ENCODE peak calls at places on chromosomes 11 and 22, in seven cellular contexts. One of them, this sample, is unnamed.

GRCh38 chr11:113896156-113896879 is 8.3 kb upstream of the HTR3B start:
- DNase-seq in GM12878: no peak
- DNase-seq in colonic mucosa: peak; percentile 30
- DNase-seq in adrenal gland: peak; percentile 49
- DNase-seq in endodermal cell: peak; percentile 80
- DNase-seq in cardiac fibroblast: peak; percentile 51
- DNase-seq in uterus: peak; percentile 30
- DNase-seq in this sample: no peak

GRCh38 chr11:12066799-12067508 is 43.4 kb upstream of the MICAL2 start:
- DNase-seq in endodermal cell: peak; percentile 89
- DNase-seq in cardiac fibroblast: peak; percentile 48
- DNase-seq in uterus: peak; percentile 62
- DNase-seq in colonic mucosa: peak; percentile 66
- DNase-seq in adrenal gland: peak; percentile 60
- DNase-seq in GM12878: no peak
- DNase-seq in this sample: peak; percentile 85

GRCh38 chr11:32858731-32859130 is 29.0 kb downstream of the PRRG4 start:
- DNase-seq in uterus: no peak
- DNase-seq in colonic mucosa: no peak
- DNase-seq in GM12878: no peak
- DNase-seq in endodermal cell: no peak
- DNase-seq in cardiac fibroblast: no peak
- DNase-seq in adrenal gland: no peak
- DNase-seq in this sample: no peak

GRCh38 chr22:38729946-38730345 is 24.2 kb downstream of the GTPBP1 start:
- DNase-seq in endodermal cell: no peak
- DNase-seq in cardiac fibroblast: no peak
- DNase-seq in adrenal gland: no peak
- DNase-seq in GM12878: no peak
- DNase-seq in uterus: no peak
- DNase-seq in colonic mucosa: no peak
- DNase-seq in this sample: peak; percentile 28

GRCh38 chr11:71244116-71244815 is 8.1 kb downstream of the SHANK2 start:
- DNase-seq in colonic mucosa: no peak
- DNase-seq in endodermal cell: peak; percentile 45
- DNase-seq in cardiac fibroblast: peak; percentile 18
- DNase-seq in adrenal gland: no peak
- DNase-seq in GM12878: no peak
- DNase-seq in uterus: no peak
- DNase-seq in this sample: no peak

GRCh38 chr11:61730222-61730994 is 22.0 kb upstream of the MYRF start:
- DNase-seq in endodermal cell: no peak
- DNase-seq in uterus: no peak
- DNase-seq in cardiac fibroblast: no peak
- DNase-seq in adrenal gland: no peak
- DNase-seq in colonic mucosa: peak; percentile 47
- DNase-seq in GM12878: no peak
- DNase-seq in this sample: no peak

GRCh38 chr11:123654566-123655081 is at the start of gene SCN3B:
- DNase-seq in adrenal gland: peak; percentile 61
- DNase-seq in cardiac fibroblast: peak; percentile 62
- DNase-seq in uterus: peak; percentile 43
- DNase-seq in GM12878: no peak
- DNase-seq in endodermal cell: peak; percentile 95
- DNase-seq in colonic mucosa: peak; percentile 73
- DNase-seq in this sample: peak; percentile 86

GRCh38 chr22:20567993-20568417 is 60.6 kb downstream of the MED15 start:
- DNase-seq in cardiac fibroblast: peak; percentile 65
- DNase-seq in GM12878: no peak
- DNase-seq in uterus: no peak
- DNase-seq in adrenal gland: no peak
- DNase-seq in endodermal cell: peak; percentile 76
- DNase-seq in colonic mucosa: no peak
- DNase-seq in this sample: no peak

GRCh38 chr22:22698263-22698750 is 53.9 kb downstream of the GGTLC2 start:
- DNase-seq in uterus: no peak
- DNase-seq in GM12878: no peak
- DNase-seq in endodermal cell: no peak
- DNase-seq in colonic mucosa: no peak
- DNase-seq in cardiac fibroblast: no peak
- DNase-seq in adrenal gland: no peak
- DNase-seq in this sample: no peak

GRCh38 chr11:11763796-11764427 is 77.9 kb upstream of the USP47 start:
- DNase-seq in endodermal cell: no peak
- DNase-seq in cardiac fibroblast: no peak
- DNase-seq in uterus: no peak
- DNase-seq in adrenal gland: no peak
- DNase-seq in colonic mucosa: no peak
- DNase-seq in GM12878: no peak
- DNase-seq in this sample: no peak

GRCh38 chr22:38214248-38215056 is 12.7 kb downstream of the MAFF start:
- DNase-seq in uterus: peak; percentile 62
- DNase-seq in endodermal cell: peak; percentile 95
- DNase-seq in colonic mucosa: peak; percentile 77
- DNase-seq in adrenal gland: peak; percentile 83
- DNase-seq in cardiac fibroblast: peak; percentile 79
- DNase-seq in GM12878: no peak
- DNase-seq in this sample: peak; percentile 86

GRCh38 chr11:81987829-81988472 is 745.7 kb downstream of the FAM181B start:
- DNase-seq in adrenal gland: peak; percentile 94
- DNase-seq in GM12878: peak; percentile 16
- DNase-seq in uterus: peak; percentile 31
- DNase-seq in endodermal cell: no peak
- DNase-seq in cardiac fibroblast: peak; percentile 37
- DNase-seq in colonic mucosa: no peak
- DNase-seq in this sample: no peak

GRCh38 chr11:67572747-67573419 is 10.7 kb upstream of the GSTP1 start:
- DNase-seq in cardiac fibroblast: peak; percentile 65
- DNase-seq in uterus: peak; percentile 31
- DNase-seq in adrenal gland: peak; percentile 69
- DNase-seq in endodermal cell: peak; percentile 84
- DNase-seq in GM12878: no peak
- DNase-seq in colonic mucosa: peak; percentile 64
- DNase-seq in this sample: peak; percentile 49

GRCh38 chr22:35323305-35323704 is 23.6 kb downstream of the TOM1 start:
- DNase-seq in cardiac fibroblast: no peak
- DNase-seq in endodermal cell: no peak
- DNase-seq in adrenal gland: no peak
- DNase-seq in GM12878: no peak
- DNase-seq in colonic mucosa: no peak
- DNase-seq in uterus: no peak
- DNase-seq in this sample: no peak

GRCh38 chr11:23976776-23977380 is 520.0 kb upstream of the LUZP2 start:
- DNase-seq in adrenal gland: no peak
- DNase-seq in GM12878: no peak
- DNase-seq in cardiac fibroblast: peak; percentile 67
- DNase-seq in uterus: no peak
- DNase-seq in colonic mucosa: no peak
- DNase-seq in endodermal cell: no peak
- DNase-seq in this sample: no peak

GRCh38 chr22:30121988-30122387 is 41.7 kb downstream of the HORMAD2 start:
- DNase-seq in GM12878: peak; percentile 2
- DNase-seq in uterus: no peak
- DNase-seq in endodermal cell: no peak
- DNase-seq in cardiac fibroblast: no peak
- DNase-seq in adrenal gland: no peak
- DNase-seq in colonic mucosa: no peak
- DNase-seq in this sample: no peak

GRCh38 chr11:73270855-73271477 is 1.2 kb upstream of the P2RY6 start:
- DNase-seq in GM12878: no peak
- DNase-seq in uterus: no peak
- DNase-seq in adrenal gland: peak; percentile 18
- DNase-seq in cardiac fibroblast: no peak
- DNase-seq in endodermal cell: peak; percentile 56
- DNase-seq in colonic mucosa: no peak
- DNase-seq in this sample: no peak

GRCh38 chr11:44629732-44630345 is 64.4 kb downstream of the CD82 start:
- DNase-seq in colonic mucosa: peak; percentile 9
- DNase-seq in GM12878: no peak
- DNase-seq in uterus: no peak
- DNase-seq in endodermal cell: peak; percentile 9
- DNase-seq in cardiac fibroblast: no peak
- DNase-seq in adrenal gland: no peak
- DNase-seq in this sample: no peak

GRCh38 chr11:94638902-94639373 is 71.8 kb downstream of the PIWIL4 start:
- DNase-seq in endodermal cell: no peak
- DNase-seq in colonic mucosa: no peak
- DNase-seq in adrenal gland: no peak
- DNase-seq in uterus: no peak
- DNase-seq in GM12878: no peak
- DNase-seq in cardiac fibroblast: peak; percentile 60
- DNase-seq in this sample: no peak

GRCh38 chr11:104962852-104963251 is 5.5 kb downstream of the CASP4 start:
- DNase-seq in colonic mucosa: no peak
- DNase-seq in cardiac fibroblast: no peak
- DNase-seq in uterus: no peak
- DNase-seq in GM12878: no peak
- DNase-seq in endodermal cell: no peak
- DNase-seq in adrenal gland: no peak
- DNase-seq in this sample: no peak

GRCh38 chr11:104956528-104956927 is 11.8 kb downstream of the CASP4 start:
- DNase-seq in endodermal cell: no peak
- DNase-seq in colonic mucosa: no peak
- DNase-seq in GM12878: no peak
- DNase-seq in uterus: no peak
- DNase-seq in adrenal gland: no peak
- DNase-seq in cardiac fibroblast: no peak
- DNase-seq in this sample: no peak

DNA sequence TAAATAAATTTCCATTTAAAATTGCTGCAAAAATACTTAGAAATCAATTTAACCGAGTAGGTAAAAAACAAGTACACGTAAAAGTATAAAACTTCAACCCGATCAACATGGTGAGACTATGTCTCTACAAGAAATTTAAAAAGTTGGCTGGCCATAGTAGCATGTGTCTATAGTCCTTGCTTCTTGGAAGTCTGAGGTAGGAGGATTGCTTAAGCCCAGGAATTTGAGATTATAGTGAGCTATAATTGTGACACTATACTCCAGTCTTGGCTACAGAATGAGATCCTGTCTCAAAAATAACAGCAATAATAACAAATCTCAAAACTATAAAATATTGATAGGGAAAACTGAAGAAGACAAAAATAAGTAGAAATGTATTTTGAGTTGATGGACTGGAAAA is 11.1 kb downstream of the CASP4 start:
- DNase-seq in adrenal gland: no peak
- DNase-seq in GM12878: no peak
- DNase-seq in cardiac fibroblast: peak; percentile 38
- DNase-seq in endodermal cell: no peak
- DNase-seq in uterus: no peak
- DNase-seq in colonic mucosa: no peak
- DNase-seq in this sample: no peak
- H3K4me3 ChIP-seq in adrenal gland: no peak overlapping the region
- H3K4me3 ChIP-seq in GM12878: no peak overlapping the region
- H3K4me3 ChIP-seq in cardiac fibroblast: no peak overlapping the region
- H3K4me3 ChIP-seq in endodermal cell: no peak overlapping the region
- H3K4me3 ChIP-seq in uterus: no peak overlapping the region
- H3K4me3 ChIP-seq in colonic mucosa: no peak overlapping the region
- H3K4me3 ChIP-seq in this sample: no peak overlapping the region

GRCh38 chr11:134343646-134344045 is 11.9 kb downstream of the GLB1L2 start:
- DNase-seq in colonic mucosa: no peak
- DNase-seq in GM12878: no peak
- DNase-seq in cardiac fibroblast: no peak
- DNase-seq in adrenal gland: no peak
- DNase-seq in uterus: no peak
- DNase-seq in endodermal cell: no peak
- DNase-seq in this sample: no peak

GRCh38 chr11:134345237-134345550 is 13.4 kb downstream of the GLB1L2 start:
- DNase-seq in uterus: no peak
- DNase-seq in GM12878: no peak
- DNase-seq in colonic mucosa: no peak
- DNase-seq in endodermal cell: no peak
- DNase-seq in cardiac fibroblast: no peak
- DNase-seq in adrenal gland: no peak
- DNase-seq in this sample: no peak

GRCh38 chr11:134341805-134342571 is 10.2 kb downstream of the GLB1L2 start:
- DNase-seq in adrenal gland: no peak
- DNase-seq in cardiac fibroblast: no peak
- DNase-seq in GM12878: no peak
- DNase-seq in colonic mucosa: no peak
- DNase-seq in endodermal cell: no peak
- DNase-seq in uterus: no peak
- DNase-seq in this sample: no peak

GRCh38 chr11:134340354-134340964 is 8.7 kb downstream of the GLB1L2 start:
- DNase-seq in uterus: no peak
- DNase-seq in adrenal gland: no peak
- DNase-seq in colonic mucosa: peak; percentile 65
- DNase-seq in endodermal cell: no peak
- DNase-seq in cardiac fibroblast: no peak
- DNase-seq in GM12878: no peak
- DNase-seq in this sample: no peak

DNA sequence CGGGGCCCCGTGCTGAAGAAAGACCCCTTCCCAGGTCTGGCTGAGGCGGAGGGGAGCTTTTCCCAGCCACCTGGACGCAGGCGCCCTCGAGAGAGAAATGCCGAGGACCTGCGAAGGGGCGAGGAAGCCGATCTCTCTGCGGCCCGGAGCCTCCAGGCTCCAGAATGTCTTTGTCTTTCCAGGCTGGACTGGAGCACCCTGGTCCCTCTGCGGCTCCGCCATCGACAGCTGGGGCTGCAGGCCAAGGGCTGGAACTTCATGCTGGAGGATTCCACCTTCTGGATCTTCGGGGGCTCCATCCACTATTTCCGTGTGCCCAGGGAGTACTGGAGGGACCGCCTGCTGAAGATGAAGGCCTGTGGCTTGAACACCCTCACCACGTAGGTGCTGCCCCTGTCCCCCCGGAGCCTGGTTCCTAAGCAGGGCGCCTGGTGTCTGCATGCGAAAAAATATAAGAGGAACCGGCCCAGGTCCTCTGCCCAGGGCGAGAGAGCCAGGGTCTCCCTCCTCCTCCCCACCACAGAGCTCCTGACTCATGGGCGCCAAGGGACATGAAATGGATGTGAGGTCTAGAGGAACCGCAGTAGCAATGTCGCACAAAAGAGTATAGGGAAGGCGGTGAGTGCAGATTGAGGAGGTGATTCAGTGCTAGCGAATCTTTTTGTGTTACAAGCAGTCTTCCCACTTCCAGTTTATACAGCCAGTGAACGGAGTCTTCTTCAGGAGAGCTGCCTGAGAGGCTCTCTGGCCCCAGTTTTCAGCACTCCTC is 11.0 kb downstream of the GLB1L2 start:
- DNase-seq in adrenal gland: no peak
- DNase-seq in endodermal cell: no peak
- DNase-seq in cardiac fibroblast: no peak
- DNase-seq in uterus: no peak
- DNase-seq in GM12878: no peak
- DNase-seq in colonic mucosa: no peak
- DNase-seq in this sample: no peak
- H3K4me3 ChIP-seq in adrenal gland: no peak overlapping the region
- H3K4me3 ChIP-seq in endodermal cell: no peak overlapping the region
- H3K4me3 ChIP-seq in cardiac fibroblast: no peak overlapping the region
- H3K4me3 ChIP-seq in uterus: no peak overlapping the region
- H3K4me3 ChIP-seq in GM12878: no peak overlapping the region
- H3K4me3 ChIP-seq in colonic mucosa: no peak overlapping the region
- H3K4me3 ChIP-seq in this sample: no peak overlapping the region

GRCh38 chr11:64864135-64864472 is 14.3 kb downstream of the EHD1 start:
- DNase-seq in colonic mucosa: no peak
- DNase-seq in GM12878: no peak
- DNase-seq in cardiac fibroblast: no peak
- DNase-seq in adrenal gland: no peak
- DNase-seq in endodermal cell: no peak
- DNase-seq in uterus: no peak
- DNase-seq in this sample: no peak
- H3K4me3 ChIP-seq in colonic mucosa: no peak overlapping the region
- H3K4me3 ChIP-seq in GM12878: peak overlapping the region; percentile 44
- H3K4me3 ChIP-seq in cardiac fibroblast: no peak overlapping the region
- H3K4me3 ChIP-seq in adrenal gland: no peak overlapping the region
- H3K4me3 ChIP-seq in endodermal cell: no peak overlapping the region
- H3K4me3 ChIP-seq in uterus: no peak overlapping the region
- H3K4me3 ChIP-seq in this sample: peak overlapping the region; percentile 46

GRCh38 chr11:83681045-83681781 is 395.0 kb upstream of the CCDC90B start:
- DNase-seq in endodermal cell: no peak
- DNase-seq in cardiac fibroblast: no peak
- DNase-seq in uterus: no peak
- DNase-seq in colonic mucosa: no peak
- DNase-seq in adrenal gland: no peak
- DNase-seq in GM12878: no peak
- DNase-seq in this sample: no peak
- H3K4me3 ChIP-seq in endodermal cell: no peak overlapping the region
- H3K4me3 ChIP-seq in cardiac fibroblast: no peak overlapping the region
- H3K4me3 ChIP-seq in uterus: peak overlapping the region; percentile 3
- H3K4me3 ChIP-seq in colonic mucosa: no peak overlapping the region
- H3K4me3 ChIP-seq in adrenal gland: no peak overlapping the region
- H3K4me3 ChIP-seq in GM12878: peak overlapping the region; percentile 60
- H3K4me3 ChIP-seq in this sample: peak overlapping the region; percentile 14